ENCODE peak calls at places on chromosomes 3 and 15, in four cellular contexts. Q is heart left ventricle, S is cardiac fibroblast, D is testis. Y is an unnamed sample.

GRCh38 chr3:187014417-187014864 is 84.1 kb downstream of the ST6GAL1 start:
- DNase-seq in Q (no peak), S (peak), D (no peak), Y (peak)

GRCh38 chr15:87887177-87887576 is 369.4 kb downstream of the NTRK3 start:
- DNase-seq in Q (no peak), S (no peak), D (no peak), Y (no peak)

GRCh38 chr3:159604151-159604581 is 384.5 kb upstream of the IL12A start:
- DNase-seq in Q (peak), S (peak), D (no peak), Y (no peak)

GRCh38 chr15:55074431-55074830 is 122.3 kb downstream of the RSL24D1 start:
- DNase-seq in S (no peak), D (no peak), Q (no peak), Y (no peak)

GRCh38 chr15:74988007-74988800 is 7.2 kb upstream of the SCAMP5 start:
- DNase-seq in D (no peak), Q (peak), S (peak), Y (no peak)

GRCh38 chr3:58386966-58387365 is 46.7 kb downstream of the PDHB start:
- DNase-seq in Q (peak), D (no peak), S (peak), Y (no peak)

GRCh38 chr3:128247841-128248240 is 94.6 kb downstream of the EEFSEC start:
- DNase-seq in D (no peak), Q (no peak), S (no peak), Y (no peak)

GRCh38 chr3:109346770-109347295 is 9.5 kb upstream of the DPPA4 start:
- DNase-seq in S (no peak), Q (no peak), D (no peak), Y (no peak)

GRCh38 chr3:186946756-186947375 is 16.5 kb downstream of the ST6GAL1 start:
- DNase-seq in S (no peak), D (no peak), Q (no peak), Y (no peak)

GRCh38 chr3:10205461-10206165 is 40.9 kb downstream of the IRAK2 start:
- DNase-seq in S (peak), Q (no peak), D (no peak), Y (no peak)
- TF ChIP-seq CTCF in S (no peak), Q (no peak), D (no peak), Y (peak)

DNA sequence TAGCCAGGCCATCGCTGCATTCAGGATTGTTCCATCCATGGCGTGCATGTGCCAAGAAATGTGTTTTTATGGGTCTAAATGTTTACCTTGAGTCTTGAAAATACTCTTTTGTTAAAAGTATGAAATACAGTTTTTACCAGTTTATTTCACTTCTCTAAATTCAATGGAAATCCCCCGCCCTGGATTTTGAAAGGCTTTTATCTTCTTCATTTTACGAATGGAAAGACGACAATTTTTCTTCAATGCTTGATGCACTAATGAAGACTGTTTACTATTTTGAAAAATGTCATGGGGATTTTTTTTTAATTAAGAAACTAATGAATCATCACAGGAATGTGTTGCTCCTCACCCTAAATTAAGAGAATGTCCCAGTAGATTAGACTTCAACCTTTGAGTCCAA is 83.5 kb downstream of the FAM81A start:
- DNase-seq in S (no peak), D (no peak), Q (no peak), Y (no peak)
- H3K4me3 ChIP-seq in S (no peak), D (no peak), Q (no peak), Y (no peak)

GRCh38 chr3:5728085-5728484 is 540.6 kb downstream of the EDEM1 start:
- DNase-seq in Q (no peak), D (no peak), S (no peak), Y (no peak)

GRCh38 chr3:5733995-5734394 is 546.5 kb downstream of the EDEM1 start:
- DNase-seq in S (no peak), D (no peak), Q (no peak), Y (no peak)

GRCh38 chr3:5729852-5730251 is 542.3 kb downstream of the EDEM1 start:
- DNase-seq in Q (no peak), S (no peak), D (no peak), Y (no peak)

GRCh38 chr3:5732081-5732480 is 544.6 kb downstream of the EDEM1 start:
- DNase-seq in S (no peak), D (no peak), Q (no peak), Y (no peak)

DNA sequence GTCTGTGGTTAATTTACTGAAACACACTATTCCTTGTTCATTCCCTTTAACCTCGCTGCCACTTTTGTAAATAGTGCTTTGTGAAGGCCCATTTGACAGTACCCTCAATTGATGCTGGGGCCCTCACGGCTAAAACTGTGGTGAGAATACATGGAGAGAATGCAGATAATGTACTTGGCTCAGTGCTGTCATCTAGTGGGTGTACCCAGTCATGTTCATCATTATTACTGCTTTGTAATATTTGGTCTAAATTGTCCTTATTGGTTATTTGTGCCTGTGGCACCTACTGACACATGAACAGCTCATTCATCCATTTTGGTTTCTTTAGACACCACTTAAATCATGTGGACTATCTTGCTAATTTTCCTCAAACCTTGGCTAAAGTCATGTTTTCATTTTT is 543.6 kb downstream of the EDEM1 start:
- DNase-seq in Q (no peak), S (no peak), D (peak), Y (no peak)
- TF ChIP-seq CTCF in Q (no peak), S (no peak), D (peak), Y (no peak)

GRCh38 chr3:64268926-64269325 is 43.7 kb upstream of the PRICKLE2 start:
- DNase-seq in S (no peak), Q (peak), D (no peak), Y (no peak)
- H3K4me3 ChIP-seq in S (no peak), Q (no peak), D (no peak), Y (no peak)

GRCh38 chr3:196741401-196741761 is 1.7 kb downstream of the PAK2 start:
- DNase-seq in D (no peak), Q (no peak), S (no peak), Y (no peak)

GRCh38 chr3:196737655-196738054 is 2.0 kb upstream of the PAK2 start:
- DNase-seq in Q (no peak), D (no peak), S (no peak), Y (no peak)

GRCh38 chr3:196739671-196740475 is at the start of gene PAK2:
- DNase-seq in S (peak), D (peak), Q (peak), Y (no peak)

GRCh38 chr3:196736670-196737374 is 2.8 kb upstream of the PAK2 start:
- DNase-seq in D (no peak), Q (no peak), S (peak), Y (no peak)

GRCh38 chr3:196740476-196741400 is 1.1 kb downstream of the PAK2 start:
- DNase-seq in Q (no peak), S (peak), D (peak), Y (no peak)
- TF ChIP-seq CTCF in Q (no peak), S (no peak), D (no peak), Y (no peak)